ENCODE peak calls at places on chromosomes 5 and 9, in five cellular contexts. R, T, B, E and F are unnamed samples.

GRCh38 chr9:83238871-83239624 is 176.1 kb upstream of the RASEF start:
- DNase-seq in E (peak; percentile 64), T (no peak), R (no peak), B (peak; percentile 23), F (no peak)

GRCh38 chr5:95960802-95961616 is 642 bp downstream of the ELL2 start:
- DNase-seq in B (peak; percentile 48), E (peak; percentile 91), R (peak; percentile 63), T (peak; percentile 74), F (no peak)

GRCh38 chr5:55037816-55038379 is 13.8 kb downstream of the GZMK start:
- DNase-seq in B (no peak), R (no peak), E (no peak), T (no peak), F (no peak)

GRCh38 chr5:107860044-107860443 is 189.3 kb upstream of the EFNA5 start:
- DNase-seq in B (no peak), T (no peak), R (no peak), E (no peak), F (no peak)

GRCh38 chr5:172497591-172498255 is 43.4 kb upstream of the SH3PXD2B start:
- DNase-seq in T (no peak), R (no peak), E (no peak), B (no peak), F (no peak)

GRCh38 chr9:75903785-75904360 is 13.4 kb downstream of the PCSK5 start:
- DNase-seq in B (peak; percentile 48), T (peak; percentile 72), E (peak; percentile 37), R (no peak), F (no peak)

GRCh38 chr9:2720179-2720654 is 2.9 kb downstream of the KCNV2 start:
- DNase-seq in R (no peak), T (no peak), E (no peak), B (no peak), F (no peak)

GRCh38 chr5:135493406-135494180 is 41.4 kb upstream of the TIFAB start:
- DNase-seq in B (peak; percentile 46), E (peak; percentile 84), R (peak; percentile 66), T (peak; percentile 95), F (no peak)

GRCh38 chr9:134682026-134682425 is 40.4 kb downstream of the COL5A1 start:
- DNase-seq in R (no peak), T (no peak), E (no peak), B (no peak), F (no peak)

GRCh38 chr9:36245906-36246305 is 12.3 kb downstream of the GNE start:
- DNase-seq in R (no peak), E (no peak), T (no peak), B (no peak), F (no peak)

GRCh38 chr9:137027369-137028012 is 546 bp downstream of the ABCA2 start:
- DNase-seq in E (no peak), R (no peak), B (no peak), T (no peak), F (no peak)

GRCh38 chr9:137029058-137029922 is 1.3 kb upstream of the ABCA2 start:
- DNase-seq in E (peak; percentile 67), B (peak; percentile 68), T (peak; percentile 50), R (no peak), F (peak; percentile 74)

GRCh38 chr9:137028013-137028280 is at the start of gene ABCA2:
- DNase-seq in R (no peak), B (no peak), T (no peak), E (peak; percentile 20), F (no peak)

GRCh38 chr9:137030006-137030405 is 1.9 kb downstream of the FUT7 start:
- DNase-seq in B (no peak), T (no peak), E (no peak), R (no peak), F (no peak)

DNA sequence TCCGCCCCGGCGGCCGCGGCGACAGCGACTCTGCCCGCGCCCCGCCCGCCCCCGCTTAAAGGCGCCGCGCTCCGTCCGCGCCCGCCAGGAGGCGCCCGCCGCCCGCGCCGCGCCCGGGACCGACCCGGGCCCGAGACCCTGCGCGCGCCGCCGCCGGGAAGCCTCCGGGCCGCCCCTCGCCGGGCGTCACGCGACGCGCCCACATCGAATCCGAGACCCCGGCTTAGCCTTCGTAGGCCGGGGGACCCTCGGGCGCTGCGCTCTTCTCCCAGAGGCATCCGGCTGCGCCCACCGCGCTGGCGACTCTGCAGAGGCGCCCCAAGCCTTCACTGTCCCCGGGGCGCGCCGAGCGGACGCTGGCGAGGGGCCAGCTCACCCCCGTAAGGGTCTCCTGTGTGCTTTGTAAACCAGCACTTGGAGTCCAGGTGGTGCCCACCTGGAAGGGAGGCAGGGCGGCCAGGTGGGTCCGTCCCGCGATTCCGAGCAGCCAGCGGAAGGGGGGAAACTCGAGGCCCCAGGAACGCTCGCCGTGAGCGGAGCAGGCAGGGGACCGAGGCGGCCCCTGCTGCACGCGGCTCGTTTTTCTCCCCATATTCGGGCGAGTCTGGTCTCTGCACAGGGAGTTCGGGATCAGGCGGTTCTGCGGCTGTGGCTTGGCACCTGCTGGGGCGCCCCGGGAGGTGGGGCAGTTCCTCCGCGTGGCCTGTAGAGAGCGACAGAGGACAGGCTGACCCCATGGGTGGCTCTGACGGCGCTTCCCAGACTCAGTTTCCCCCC is 432 bp upstream of the ABCA2 start:
- DNase-seq in T (peak; percentile 47), E (peak; percentile 30), R (no peak), B (peak; percentile 47), F (no peak)
- TF ChIP-seq CTCF in T (peak; percentile 40), E (peak; percentile 19), R (peak; percentile 34), B (peak; percentile 59), F (no peak)

DNA sequence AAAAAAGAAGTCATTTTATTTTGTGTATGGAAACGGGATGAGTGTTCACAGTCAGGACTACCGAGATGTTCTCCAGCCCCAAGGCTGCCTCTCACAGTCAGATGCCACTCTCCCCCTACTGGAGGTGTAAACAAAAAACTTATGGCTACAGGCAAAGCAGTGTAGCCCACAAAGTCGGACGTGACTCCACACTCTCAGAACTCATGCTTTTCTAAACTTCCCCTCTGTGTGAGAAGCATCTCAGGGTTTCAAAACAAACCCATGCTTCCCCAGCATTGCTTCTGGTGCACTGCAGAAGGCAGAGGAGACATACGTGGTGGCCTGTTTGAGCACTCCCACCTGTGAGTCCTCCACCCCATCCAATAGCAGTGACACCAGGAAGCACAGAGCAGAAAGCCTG is 580.3 kb downstream of the BNC2 start:
- DNase-seq in E (no peak), T (no peak), R (no peak), B (no peak), F (no peak)
- TF ChIP-seq CTCF in E (no peak), T (no peak), R (no peak), B (no peak), F (no peak)

GRCh38 chr9:98538203-98538602 is 170.5 kb downstream of the GABBR2 start:
- DNase-seq in T (no peak), E (no peak), R (no peak), B (no peak), F (no peak)
- TF ChIP-seq CTCF in T (no peak), E (peak; percentile 14), R (no peak), B (no peak), F (no peak)

GRCh38 chr5:17306726-17307091 is 89.3 kb downstream of the BASP1 start:
- DNase-seq in T (no peak), B (no peak), R (no peak), E (no peak), F (no peak)

GRCh38 chr5:17304282-17304681 is 86.9 kb downstream of the BASP1 start:
- DNase-seq in B (no peak), E (peak; percentile 52), R (no peak), T (no peak), F (no peak)

GRCh38 chr5:17305024-17305423 is 87.6 kb downstream of the BASP1 start:
- DNase-seq in T (no peak), R (no peak), B (no peak), E (peak; percentile 48), F (no peak)

GRCh38 chr5:17308326-17309065 is 91.1 kb downstream of the BASP1 start:
- DNase-seq in B (no peak), E (no peak), T (no peak), R (no peak), F (no peak)

DNA sequence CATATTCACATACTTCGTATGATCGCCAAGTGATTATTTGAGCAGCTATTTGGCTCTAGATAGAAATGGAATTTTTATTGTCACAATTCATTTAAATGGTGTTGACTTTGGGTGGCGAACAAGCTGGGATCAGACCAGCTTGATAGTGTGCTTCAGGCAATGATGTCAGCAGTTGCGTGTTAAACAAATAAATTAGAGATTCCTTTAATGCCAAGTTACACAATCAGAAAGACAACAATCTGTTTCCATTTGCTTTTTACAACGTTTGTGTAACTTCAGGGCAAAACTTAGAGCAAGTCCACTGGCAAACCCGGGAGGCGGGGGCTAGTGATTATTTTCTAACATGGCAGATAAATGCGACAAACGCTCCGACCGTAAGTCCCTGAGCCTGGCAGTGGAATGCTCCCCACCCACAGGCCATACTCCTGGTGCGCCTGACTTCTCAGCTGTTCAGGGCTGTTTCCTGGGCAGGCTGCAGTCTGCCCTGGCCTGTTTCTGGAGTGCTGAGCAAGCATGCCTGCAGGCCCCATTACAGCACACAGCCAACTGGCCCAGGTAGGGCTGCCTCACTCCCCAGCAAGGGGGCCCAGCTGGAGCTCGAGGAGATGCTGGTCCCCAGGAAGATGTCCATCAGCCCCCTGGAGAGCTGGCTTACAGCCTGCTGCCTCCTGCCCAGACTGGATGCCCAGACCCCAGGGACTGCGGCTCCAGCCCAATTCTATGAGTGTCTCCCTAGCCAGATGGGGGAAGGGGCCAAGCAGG is 88.7 kb downstream of the BASP1 start:
- DNase-seq in B (peak; percentile 60), T (peak; percentile 52), E (peak; percentile 82), R (no peak), F (no peak)
- TF ChIP-seq CTCF in B (no peak), T (no peak), E (no peak), R (no peak), F (no peak)